ENCODE peak calls at places on chromosome X, in six cellular contexts. H is M059J; G is activated naive CD4-positive, alpha-beta T cell treated with anti-CD3 and anti-CD28 coated beads for 36 hours; O is fibroblast of lung; F is sciatic nerve; W is NAMALWA. S is an unnamed sample.

GRCh38 chrX:71198066-71198465 is 25.0 kb upstream of the GJB1 start:
- DNase-seq in H (no peak), G (peak), O (no peak), F (no peak), W (peak), S (no peak)

GRCh38 chrX:147917700-147918694 is 6.3 kb downstream of the FMR1 start:
- DNase-seq in H (no peak), G (peak), O (peak), F (no peak), W (peak), S (no peak)

GRCh38 chrX:153477039-153477438 is 6.7 kb upstream of the HAUS7 start:
- DNase-seq in H (peak), G (no peak), O (peak), F (no peak), W (no peak), S (no peak)

GRCh38 chrX:125152011-125152410 is 167.7 kb upstream of the TEX13C start:
- DNase-seq in H (no peak), G (no peak), O (no peak), F (no peak), W (no peak), S (no peak)

GRCh38 chrX:113833656-113834055 is 750.2 kb upstream of the HTR2C start:
- DNase-seq in H (no peak), G (no peak), O (no peak), F (no peak), W (no peak), S (no peak)

GRCh38 chrX:135178636-135179035 is 7.4 kb upstream of the CT55 start:
- DNase-seq in H (no peak), G (no peak), O (no peak), F (no peak), W (no peak), S (no peak)

GRCh38 chrX:16022580-16023170 is 100.7 kb upstream of the GRPR start:
- DNase-seq in H (peak), G (no peak), O (peak), F (no peak), W (no peak), S (no peak)

GRCh38 chrX:24398766-24399165 is 38.3 kb downstream of the SUPT20HL1 start:
- DNase-seq in H (no peak), G (no peak), O (no peak), F (no peak), W (no peak), S (no peak)

GRCh38 chrX:96987228-96987627 is 103.5 kb downstream of the RPA4 start:
- DNase-seq in H (no peak), G (no peak), O (peak), F (no peak), W (no peak), S (no peak)

GRCh38 chrX:69614896-69615295 is 1.0 kb upstream of the EDA start:
- DNase-seq in H (no peak), G (no peak), O (no peak), F (no peak), W (no peak), S (no peak)

GRCh38 chrX:130726661-130727060 is 176.3 kb downstream of the ENOX2 start:
- DNase-seq in H (peak), G (no peak), O (peak), F (no peak), W (no peak), S (no peak)

GRCh38 chrX:53631156-53631555 is 55.4 kb downstream of the HUWE1 start:
- DNase-seq in H (no peak), G (no peak), O (peak), F (no peak), W (no peak), S (no peak)

GRCh38 chrX:42466706-42467105 is 311.3 kb downstream of the PPP1R2C start:
- DNase-seq in H (peak), G (no peak), O (no peak), F (no peak), W (no peak), S (no peak)

GRCh38 chrX:144896323-144896722 is 351.0 kb upstream of the SPANXN1 start:
- DNase-seq in H (no peak), G (no peak), O (no peak), F (no peak), W (peak), S (no peak)

GRCh38 chrX:30892591-30892990 is 3.5 kb upstream of the TAB3 start:
- DNase-seq in H (no peak), G (no peak), O (no peak), F (no peak), W (no peak), S (no peak)

GRCh38 chrX:43349363-43349762 is 306.7 kb upstream of the MAOA start:
- DNase-seq in H (peak), G (peak), O (no peak), F (no peak), W (peak), S (no peak)

GRCh38 chrX:115679460-115679859 is 118.5 kb downstream of the PLS3 start:
- DNase-seq in H (peak), G (no peak), O (peak), F (no peak), W (peak), S (no peak)

GRCh38 chrX:45230410-45230809 is 29.7 kb upstream of the DIPK2B start:
- DNase-seq in H (no peak), G (no peak), O (no peak), F (no peak), W (no peak), S (no peak)

GRCh38 chrX:129726307-129727111 is 12.3 kb upstream of the XPNPEP2 start:
- DNase-seq in H (peak), G (peak), O (peak), F (peak), W (peak), S (peak)

GRCh38 chrX:32877592-32877991 is 333.8 kb downstream of the DMD start:
- DNase-seq in H (peak), G (no peak), O (no peak), F (no peak), W (no peak), S (no peak)

GRCh38 chrX:110015027-110015426 is 12.1 kb downstream of the TMEM164 start:
- DNase-seq in H (peak), G (no peak), O (no peak), F (no peak), W (no peak), S (peak)

GRCh38 chrX:30888526-30889146 is 418 bp downstream of the TAB3 start:
- DNase-seq in H (peak), G (peak), O (no peak), F (peak), W (peak), S (no peak)